ENCODE peak calls at places on chromosomes 3 and 15, in five cellular contexts. One of them, this sample, is unnamed.

GRCh38 chr15:27806396-27806795 is 292.7 kb downstream of the OCA2 start:
- DNase-seq in A549: no peak
- DNase-seq in HepG2: no peak
- DNase-seq in K562: no peak
- DNase-seq in endothelial cell of umbilical vein: no peak
- DNase-seq in this sample: no peak

GRCh38 chr3:187725653-187726370 is 19.5 kb downstream of the BCL6 start:
- DNase-seq in A549: no peak
- DNase-seq in HepG2: no peak
- DNase-seq in K562: no peak
- DNase-seq in endothelial cell of umbilical vein: no peak
- DNase-seq in this sample: no peak

GRCh38 chr15:39846108-39846507 is 63.5 kb upstream of the FSIP1 start:
- DNase-seq in A549: no peak
- DNase-seq in HepG2: no peak
- DNase-seq in K562: no peak
- DNase-seq in endothelial cell of umbilical vein: no peak
- DNase-seq in this sample: no peak

GRCh38 chr3:135844381-135844780 is 121.1 kb upstream of the PPP2R3A start:
- DNase-seq in A549: no peak
- DNase-seq in HepG2: no peak
- DNase-seq in K562: no peak
- DNase-seq in endothelial cell of umbilical vein: no peak
- DNase-seq in this sample: no peak

GRCh38 chr3:142997330-142997729 is 4.0 kb upstream of the U2SURP start:
- DNase-seq in A549: no peak
- DNase-seq in HepG2: no peak
- DNase-seq in K562: peak
- DNase-seq in endothelial cell of umbilical vein: no peak
- DNase-seq in this sample: no peak

GRCh38 chr3:141797167-141797773 is 34.1 kb downstream of the GRK7 start:
- DNase-seq in A549: no peak
- DNase-seq in HepG2: no peak
- DNase-seq in K562: no peak
- DNase-seq in endothelial cell of umbilical vein: peak
- DNase-seq in this sample: peak

GRCh38 chr3:170355738-170356595 is 1.5 kb upstream of the SKIL start:
- DNase-seq in A549: peak
- DNase-seq in HepG2: no peak
- DNase-seq in K562: peak
- DNase-seq in endothelial cell of umbilical vein: peak
- DNase-seq in this sample: peak

GRCh38 chr15:78035319-78035718 is 42.2 kb downstream of the TBC1D2B start:
- DNase-seq in A549: no peak
- DNase-seq in HepG2: no peak
- DNase-seq in K562: no peak
- DNase-seq in endothelial cell of umbilical vein: peak
- DNase-seq in this sample: peak

GRCh38 chr3:10322355-10322715 is 1.4 kb upstream of the SEC13 start:
- DNase-seq in A549: peak
- DNase-seq in HepG2: no peak
- DNase-seq in K562: peak
- DNase-seq in endothelial cell of umbilical vein: no peak
- DNase-seq in this sample: peak

GRCh38 chr3:178500631-178501030 is 35.6 kb upstream of the KCNMB2 start:
- DNase-seq in A549: no peak
- DNase-seq in HepG2: no peak
- DNase-seq in K562: no peak
- DNase-seq in endothelial cell of umbilical vein: peak
- DNase-seq in this sample: no peak

GRCh38 chr3:149654188-149654601 is 3.6 kb downstream of the WWTR1 start:
- DNase-seq in A549: no peak
- DNase-seq in HepG2: no peak
- DNase-seq in K562: no peak
- DNase-seq in endothelial cell of umbilical vein: peak
- DNase-seq in this sample: no peak

GRCh38 chr15:99550077-99550476 is 15.7 kb upstream of the MEF2A start:
- DNase-seq in A549: no peak
- DNase-seq in HepG2: no peak
- DNase-seq in K562: peak
- DNase-seq in endothelial cell of umbilical vein: no peak
- DNase-seq in this sample: peak

GRCh38 chr3:104547040-104547439 is 819.7 kb upstream of the ALCAM start:
- DNase-seq in A549: no peak
- DNase-seq in HepG2: no peak
- DNase-seq in K562: no peak
- DNase-seq in endothelial cell of umbilical vein: no peak
- DNase-seq in this sample: no peak

GRCh38 chr15:91127236-91127914 is 27.3 kb downstream of the SV2B start:
- DNase-seq in A549: no peak
- DNase-seq in HepG2: no peak
- DNase-seq in K562: no peak
- DNase-seq in endothelial cell of umbilical vein: no peak
- DNase-seq in this sample: no peak

GRCh38 chr15:77144492-77145070 is 73.7 kb upstream of the TSPAN3 start:
- DNase-seq in A549: no peak
- DNase-seq in HepG2: no peak
- DNase-seq in K562: no peak
- DNase-seq in endothelial cell of umbilical vein: no peak
- DNase-seq in this sample: no peak

GRCh38 chr15:78018968-78019644 is 58.4 kb downstream of the TBC1D2B start:
- DNase-seq in A549: no peak
- DNase-seq in HepG2: no peak
- DNase-seq in K562: peak
- DNase-seq in endothelial cell of umbilical vein: no peak
- DNase-seq in this sample: peak

GRCh38 chr3:43879166-43879565 is 188.4 kb downstream of the ABHD5 start:
- DNase-seq in A549: peak
- DNase-seq in HepG2: no peak
- DNase-seq in K562: peak
- DNase-seq in endothelial cell of umbilical vein: no peak
- DNase-seq in this sample: peak

GRCh38 chr15:67433495-67434099 is 87.3 kb upstream of the C15orf61 start:
- DNase-seq in A549: peak
- DNase-seq in HepG2: peak
- DNase-seq in K562: peak
- DNase-seq in endothelial cell of umbilical vein: peak
- DNase-seq in this sample: peak

GRCh38 chr3:134487406-134487805 is 1.5 kb downstream of the CEP63 start:
- DNase-seq in A549: no peak
- DNase-seq in HepG2: no peak
- DNase-seq in K562: peak
- DNase-seq in endothelial cell of umbilical vein: no peak
- DNase-seq in this sample: peak

GRCh38 chr3:136632625-136633081 is 119.5 kb downstream of the STAG1 start:
- DNase-seq in A549: peak
- DNase-seq in HepG2: peak
- DNase-seq in K562: no peak
- DNase-seq in endothelial cell of umbilical vein: no peak
- DNase-seq in this sample: no peak

GRCh38 chr3:111072016-111072891 is 638 bp downstream of the NECTIN3 start:
- DNase-seq in A549: peak
- DNase-seq in HepG2: peak
- DNase-seq in K562: no peak
- DNase-seq in endothelial cell of umbilical vein: peak
- DNase-seq in this sample: no peak

GRCh38 chr15:52483712-52484111 is 45.0 kb downstream of the MYO5A start:
- DNase-seq in A549: no peak
- DNase-seq in HepG2: no peak
- DNase-seq in K562: no peak
- DNase-seq in endothelial cell of umbilical vein: peak
- DNase-seq in this sample: peak

GRCh38 chr15:67753901-67754300 is 71.4 kb upstream of the SKOR1 start:
- DNase-seq in A549: no peak
- DNase-seq in HepG2: no peak
- DNase-seq in K562: no peak
- DNase-seq in endothelial cell of umbilical vein: no peak
- DNase-seq in this sample: no peak

GRCh38 chr3:118501152-118501551 is 533.5 kb downstream of the IGSF11 start:
- DNase-seq in A549: peak
- DNase-seq in HepG2: peak
- DNase-seq in K562: no peak
- DNase-seq in endothelial cell of umbilical vein: peak
- DNase-seq in this sample: peak

GRCh38 chr15:84908564-84908963 is 24.1 kb downstream of the SLC28A1 start:
- DNase-seq in A549: no peak
- DNase-seq in HepG2: peak
- DNase-seq in K562: no peak
- DNase-seq in endothelial cell of umbilical vein: no peak
- DNase-seq in this sample: no peak

GRCh38 chr3:62954579-62954978 is 79.4 kb upstream of the CADPS start:
- DNase-seq in A549: no peak
- DNase-seq in HepG2: no peak
- DNase-seq in K562: no peak
- DNase-seq in endothelial cell of umbilical vein: no peak
- DNase-seq in this sample: peak

GRCh38 chr3:143585720-143586456 is 262.4 kb downstream of the SLC9A9 start:
- DNase-seq in A549: no peak
- DNase-seq in HepG2: no peak
- DNase-seq in K562: no peak
- DNase-seq in endothelial cell of umbilical vein: no peak
- DNase-seq in this sample: no peak

GRCh38 chr3:18098960-18099587 is 326.1 kb downstream of the SATB1 start:
- DNase-seq in A549: peak
- DNase-seq in HepG2: no peak
- DNase-seq in K562: peak
- DNase-seq in endothelial cell of umbilical vein: no peak
- DNase-seq in this sample: peak

GRCh38 chr15:57943766-57944165 is 121.7 kb downstream of the ALDH1A2 start:
- DNase-seq in A549: no peak
- DNase-seq in HepG2: no peak
- DNase-seq in K562: no peak
- DNase-seq in endothelial cell of umbilical vein: no peak
- DNase-seq in this sample: no peak

DNA sequence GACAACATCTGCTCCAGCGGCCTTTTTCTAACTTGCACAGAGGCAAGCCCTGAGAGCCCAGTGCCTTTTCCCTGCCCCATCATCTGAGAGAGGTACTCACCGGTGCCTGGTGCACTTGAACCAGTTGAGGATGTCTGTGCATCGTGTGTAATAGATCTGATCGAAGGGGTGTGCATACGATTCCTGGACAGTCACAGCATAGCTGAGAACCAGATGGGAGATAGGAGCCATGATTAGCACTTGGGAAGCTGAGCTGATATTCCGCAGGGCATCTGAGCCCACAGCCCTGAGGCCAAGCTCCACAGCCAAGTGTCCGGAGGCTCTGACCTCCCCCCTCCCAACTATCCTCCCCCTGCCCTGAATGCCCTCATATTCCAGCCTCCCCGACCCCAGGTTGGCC is 129.8 kb downstream of the MEGF11 start:
- DNase-seq in A549: no peak
- DNase-seq in HepG2: no peak
- DNase-seq in K562: no peak
- DNase-seq in endothelial cell of umbilical vein: no peak
- DNase-seq in this sample: no peak
- H3K4me3 ChIP-seq in A549: no peak
- H3K4me3 ChIP-seq in HepG2: no peak
- H3K4me3 ChIP-seq in K562: no peak
- H3K4me3 ChIP-seq in endothelial cell of umbilical vein: no peak
- H3K4me3 ChIP-seq in this sample: no peak

DNA sequence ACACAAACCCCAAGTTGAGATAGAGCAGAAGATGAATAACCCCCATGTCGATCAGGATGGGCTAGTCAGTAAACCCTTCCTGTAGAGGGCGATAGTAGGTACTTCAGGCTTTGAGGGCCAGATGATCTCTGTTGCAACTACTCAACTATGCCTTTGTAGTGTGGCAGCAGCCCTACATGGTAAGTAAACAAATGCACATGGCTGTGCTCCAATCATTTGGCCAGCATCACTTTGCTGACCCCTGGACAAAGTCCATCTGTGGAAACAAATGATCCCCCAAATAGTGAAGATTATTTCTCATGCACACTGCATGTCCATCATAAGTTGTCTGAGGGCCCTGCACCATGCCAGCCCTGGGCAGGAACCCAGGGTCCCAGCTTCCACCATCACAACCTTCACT is 402.2 kb upstream of the PROK2 start:
- DNase-seq in A549: peak
- DNase-seq in HepG2: peak
- DNase-seq in K562: peak
- DNase-seq in endothelial cell of umbilical vein: no peak
- DNase-seq in this sample: peak
- TF ChIP-seq MYC in A549: no peak
- TF ChIP-seq MYC in HepG2: no peak
- TF ChIP-seq MYC in K562: no peak
- TF ChIP-seq MYC in endothelial cell of umbilical vein: no peak
- TF ChIP-seq MYC in this sample: no peak

GRCh38 chr3:37941608-37942540 is 48.7 kb upstream of the VILL start:
- DNase-seq in A549: no peak
- DNase-seq in HepG2: no peak
- DNase-seq in K562: no peak
- DNase-seq in endothelial cell of umbilical vein: peak
- DNase-seq in this sample: no peak
- H3K4me3 ChIP-seq in A549: no peak
- H3K4me3 ChIP-seq in HepG2: no peak
- H3K4me3 ChIP-seq in K562: no peak
- H3K4me3 ChIP-seq in endothelial cell of umbilical vein: no peak
- H3K4me3 ChIP-seq in this sample: no peak

GRCh38 chr3:116390318-116390717 is 55.0 kb downstream of the LSAMP start:
- DNase-seq in A549: no peak
- DNase-seq in HepG2: no peak
- DNase-seq in K562: no peak
- DNase-seq in endothelial cell of umbilical vein: no peak
- DNase-seq in this sample: no peak
- TF ChIP-seq MYC in A549: no peak
- TF ChIP-seq MYC in HepG2: no peak
- TF ChIP-seq MYC in K562: no peak
- TF ChIP-seq MYC in endothelial cell of umbilical vein: no peak
- TF ChIP-seq MYC in this sample: no peak

GRCh38 chr3:13841141-13841540 is 38.7 kb downstream of the WNT7A start:
- DNase-seq in A549: peak
- DNase-seq in HepG2: no peak
- DNase-seq in K562: no peak
- DNase-seq in endothelial cell of umbilical vein: no peak
- DNase-seq in this sample: no peak

GRCh38 chr3:13841826-13842225 is 38.0 kb downstream of the WNT7A start:
- DNase-seq in A549: no peak
- DNase-seq in HepG2: no peak
- DNase-seq in K562: no peak
- DNase-seq in endothelial cell of umbilical vein: no peak
- DNase-seq in this sample: no peak

GRCh38 chr3:13839766-13840340 is 40.0 kb downstream of the WNT7A start:
- DNase-seq in A549: no peak
- DNase-seq in HepG2: no peak
- DNase-seq in K562: no peak
- DNase-seq in endothelial cell of umbilical vein: no peak
- DNase-seq in this sample: no peak

GRCh38 chr3:13839253-13839652 is 40.6 kb downstream of the WNT7A start:
- DNase-seq in A549: no peak
- DNase-seq in HepG2: no peak
- DNase-seq in K562: no peak
- DNase-seq in endothelial cell of umbilical vein: no peak
- DNase-seq in this sample: no peak

GRCh38 chr3:13840456-13840855 is 39.4 kb downstream of the WNT7A start:
- DNase-seq in A549: no peak
- DNase-seq in HepG2: no peak
- DNase-seq in K562: no peak
- DNase-seq in endothelial cell of umbilical vein: no peak
- DNase-seq in this sample: no peak
- H3K4me3 ChIP-seq in A549: no peak
- H3K4me3 ChIP-seq in HepG2: no peak
- H3K4me3 ChIP-seq in K562: no peak
- H3K4me3 ChIP-seq in endothelial cell of umbilical vein: no peak
- H3K4me3 ChIP-seq in this sample: no peak